ENCODE peak calls at places on chromosomes 5 and 9, in ten cellular contexts. One of them, this sample, is unnamed.

GRCh38 chr9:91659529-91660294 is 236.1 kb upstream of the NFIL3 start:
- DNase-seq in AG04449: no peak
- DNase-seq in fibroblast of the aortic adventitia: peak; percentile 34
- DNase-seq in A172: peak; percentile 14
- DNase-seq in stimulated activated CD8-positive, alpha-beta memory T cell treated with anti-CD3 and anti-CD28 coated beads, Interleukin-7, amount 100 ng/mL, for 24 hours: no peak
- DNase-seq in iris pigment epithelial cell: peak; percentile 43
- DNase-seq in left ventricle myocardium inferior: no peak
- DNase-seq in DMS79: no peak
- DNase-seq in GM20000: no peak
- DNase-seq in amygdala: no peak
- DNase-seq in this sample: peak; percentile 20

GRCh38 chr9:86600291-86600690 is 246.1 kb upstream of the TUT7 start:
- DNase-seq in AG04449: no peak
- DNase-seq in fibroblast of the aortic adventitia: peak; percentile 53
- DNase-seq in A172: peak; percentile 46
- DNase-seq in stimulated activated CD8-positive, alpha-beta memory T cell treated with anti-CD3 and anti-CD28 coated beads, Interleukin-7, amount 100 ng/mL, for 24 hours: no peak
- DNase-seq in iris pigment epithelial cell: peak; percentile 7
- DNase-seq in left ventricle myocardium inferior: no peak
- DNase-seq in DMS79: no peak
- DNase-seq in GM20000: no peak
- DNase-seq in amygdala: no peak
- DNase-seq in this sample: no peak

GRCh38 chr9:132410642-132411041 is 631 bp downstream of the CFAP77 start:
- DNase-seq in AG04449: no peak
- DNase-seq in fibroblast of the aortic adventitia: no peak
- DNase-seq in A172: no peak
- DNase-seq in stimulated activated CD8-positive, alpha-beta memory T cell treated with anti-CD3 and anti-CD28 coated beads, Interleukin-7, amount 100 ng/mL, for 24 hours: no peak
- DNase-seq in iris pigment epithelial cell: no peak
- DNase-seq in left ventricle myocardium inferior: no peak
- DNase-seq in DMS79: no peak
- DNase-seq in GM20000: no peak
- DNase-seq in amygdala: no peak
- DNase-seq in this sample: no peak

GRCh38 chr9:78038620-78039300 is 7.1 kb upstream of the GNAQ start:
- DNase-seq in AG04449: no peak
- DNase-seq in fibroblast of the aortic adventitia: no peak
- DNase-seq in A172: no peak
- DNase-seq in stimulated activated CD8-positive, alpha-beta memory T cell treated with anti-CD3 and anti-CD28 coated beads, Interleukin-7, amount 100 ng/mL, for 24 hours: no peak
- DNase-seq in iris pigment epithelial cell: peak; percentile 49
- DNase-seq in left ventricle myocardium inferior: no peak
- DNase-seq in DMS79: no peak
- DNase-seq in GM20000: no peak
- DNase-seq in amygdala: no peak
- DNase-seq in this sample: no peak

GRCh38 chr9:128093016-128093415 is 25.0 kb downstream of the SLC25A25 start:
- DNase-seq in AG04449: no peak
- DNase-seq in fibroblast of the aortic adventitia: no peak
- DNase-seq in A172: no peak
- DNase-seq in stimulated activated CD8-positive, alpha-beta memory T cell treated with anti-CD3 and anti-CD28 coated beads, Interleukin-7, amount 100 ng/mL, for 24 hours: no peak
- DNase-seq in iris pigment epithelial cell: no peak
- DNase-seq in left ventricle myocardium inferior: no peak
- DNase-seq in DMS79: no peak
- DNase-seq in GM20000: no peak
- DNase-seq in amygdala: no peak
- DNase-seq in this sample: no peak

GRCh38 chr9:136791466-136792276 is 527 bp downstream of the TMEM141 start:
- DNase-seq in AG04449: no peak
- DNase-seq in fibroblast of the aortic adventitia: no peak
- DNase-seq in A172: peak; percentile 45
- DNase-seq in stimulated activated CD8-positive, alpha-beta memory T cell treated with anti-CD3 and anti-CD28 coated beads, Interleukin-7, amount 100 ng/mL, for 24 hours: no peak
- DNase-seq in iris pigment epithelial cell: no peak
- DNase-seq in left ventricle myocardium inferior: peak; percentile 40
- DNase-seq in DMS79: peak; percentile 29
- DNase-seq in GM20000: no peak
- DNase-seq in amygdala: no peak
- DNase-seq in this sample: no peak

GRCh38 chr5:113040672-113041071 is 64.1 kb downstream of the DCP2 start:
- DNase-seq in AG04449: no peak
- DNase-seq in fibroblast of the aortic adventitia: no peak
- DNase-seq in A172: no peak
- DNase-seq in stimulated activated CD8-positive, alpha-beta memory T cell treated with anti-CD3 and anti-CD28 coated beads, Interleukin-7, amount 100 ng/mL, for 24 hours: no peak
- DNase-seq in iris pigment epithelial cell: no peak
- DNase-seq in left ventricle myocardium inferior: no peak
- DNase-seq in DMS79: no peak
- DNase-seq in GM20000: no peak
- DNase-seq in amygdala: no peak
- DNase-seq in this sample: no peak

GRCh38 chr5:170327168-170327567 is 29.6 kb upstream of the LCP2 start:
- DNase-seq in AG04449: no peak
- DNase-seq in fibroblast of the aortic adventitia: no peak
- DNase-seq in A172: no peak
- DNase-seq in stimulated activated CD8-positive, alpha-beta memory T cell treated with anti-CD3 and anti-CD28 coated beads, Interleukin-7, amount 100 ng/mL, for 24 hours: no peak
- DNase-seq in iris pigment epithelial cell: no peak
- DNase-seq in left ventricle myocardium inferior: no peak
- DNase-seq in DMS79: no peak
- DNase-seq in GM20000: peak; percentile 40
- DNase-seq in amygdala: no peak
- DNase-seq in this sample: no peak

GRCh38 chr5:128199104-128199503 is 115.5 kb downstream of the SLC12A2 start:
- DNase-seq in AG04449: no peak
- DNase-seq in fibroblast of the aortic adventitia: peak; percentile 39
- DNase-seq in A172: peak; percentile 93
- DNase-seq in stimulated activated CD8-positive, alpha-beta memory T cell treated with anti-CD3 and anti-CD28 coated beads, Interleukin-7, amount 100 ng/mL, for 24 hours: no peak
- DNase-seq in iris pigment epithelial cell: peak; percentile 83
- DNase-seq in left ventricle myocardium inferior: no peak
- DNase-seq in DMS79: no peak
- DNase-seq in GM20000: no peak
- DNase-seq in amygdala: no peak
- DNase-seq in this sample: no peak

GRCh38 chr5:151675225-151675955 is 11.3 kb downstream of the SPARC start:
- DNase-seq in AG04449: no peak
- DNase-seq in fibroblast of the aortic adventitia: peak; percentile 14
- DNase-seq in A172: peak; percentile 88
- DNase-seq in stimulated activated CD8-positive, alpha-beta memory T cell treated with anti-CD3 and anti-CD28 coated beads, Interleukin-7, amount 100 ng/mL, for 24 hours: no peak
- DNase-seq in iris pigment epithelial cell: peak; percentile 86
- DNase-seq in left ventricle myocardium inferior: no peak
- DNase-seq in DMS79: no peak
- DNase-seq in GM20000: peak; percentile 13
- DNase-seq in amygdala: no peak
- DNase-seq in this sample: no peak

GRCh38 chr9:4833781-4834560 is 41.2 kb downstream of the RCL1 start:
- DNase-seq in AG04449: no peak
- DNase-seq in fibroblast of the aortic adventitia: peak; percentile 49
- DNase-seq in A172: peak; percentile 46
- DNase-seq in stimulated activated CD8-positive, alpha-beta memory T cell treated with anti-CD3 and anti-CD28 coated beads, Interleukin-7, amount 100 ng/mL, for 24 hours: no peak
- DNase-seq in iris pigment epithelial cell: peak; percentile 85
- DNase-seq in left ventricle myocardium inferior: no peak
- DNase-seq in DMS79: no peak
- DNase-seq in GM20000: no peak
- DNase-seq in amygdala: no peak
- DNase-seq in this sample: no peak

GRCh38 chr9:118612201-118612600 is 757.0 kb downstream of the BRINP1 start:
- DNase-seq in AG04449: no peak
- DNase-seq in fibroblast of the aortic adventitia: no peak
- DNase-seq in A172: no peak
- DNase-seq in stimulated activated CD8-positive, alpha-beta memory T cell treated with anti-CD3 and anti-CD28 coated beads, Interleukin-7, amount 100 ng/mL, for 24 hours: no peak
- DNase-seq in iris pigment epithelial cell: no peak
- DNase-seq in left ventricle myocardium inferior: no peak
- DNase-seq in DMS79: no peak
- DNase-seq in GM20000: no peak
- DNase-seq in amygdala: no peak
- DNase-seq in this sample: no peak

GRCh38 chr5:32168460-32169033 is 5.6 kb downstream of the GOLPH3 start:
- DNase-seq in AG04449: no peak
- DNase-seq in fibroblast of the aortic adventitia: peak; percentile 83
- DNase-seq in A172: no peak
- DNase-seq in stimulated activated CD8-positive, alpha-beta memory T cell treated with anti-CD3 and anti-CD28 coated beads, Interleukin-7, amount 100 ng/mL, for 24 hours: no peak
- DNase-seq in iris pigment epithelial cell: no peak
- DNase-seq in left ventricle myocardium inferior: no peak
- DNase-seq in DMS79: no peak
- DNase-seq in GM20000: no peak
- DNase-seq in amygdala: no peak
- DNase-seq in this sample: no peak

GRCh38 chr5:107248065-107248695 is 422.6 kb downstream of the EFNA5 start:
- DNase-seq in AG04449: no peak
- DNase-seq in fibroblast of the aortic adventitia: peak; percentile 67
- DNase-seq in A172: peak; percentile 57
- DNase-seq in stimulated activated CD8-positive, alpha-beta memory T cell treated with anti-CD3 and anti-CD28 coated beads, Interleukin-7, amount 100 ng/mL, for 24 hours: peak; percentile 2
- DNase-seq in iris pigment epithelial cell: peak; percentile 53
- DNase-seq in left ventricle myocardium inferior: peak; percentile 21
- DNase-seq in DMS79: no peak
- DNase-seq in GM20000: peak; percentile 40
- DNase-seq in amygdala: no peak
- DNase-seq in this sample: no peak

GRCh38 chr5:65858316-65858715 is 68.1 kb upstream of the ERBIN start:
- DNase-seq in AG04449: no peak
- DNase-seq in fibroblast of the aortic adventitia: no peak
- DNase-seq in A172: peak; percentile 21
- DNase-seq in stimulated activated CD8-positive, alpha-beta memory T cell treated with anti-CD3 and anti-CD28 coated beads, Interleukin-7, amount 100 ng/mL, for 24 hours: no peak
- DNase-seq in iris pigment epithelial cell: peak; percentile 53
- DNase-seq in left ventricle myocardium inferior: no peak
- DNase-seq in DMS79: no peak
- DNase-seq in GM20000: no peak
- DNase-seq in amygdala: no peak
- DNase-seq in this sample: no peak

GRCh38 chr9:116959775-116960174 is 272.7 kb downstream of the TRIM32 start:
- DNase-seq in AG04449: no peak
- DNase-seq in fibroblast of the aortic adventitia: no peak
- DNase-seq in A172: no peak
- DNase-seq in stimulated activated CD8-positive, alpha-beta memory T cell treated with anti-CD3 and anti-CD28 coated beads, Interleukin-7, amount 100 ng/mL, for 24 hours: no peak
- DNase-seq in iris pigment epithelial cell: no peak
- DNase-seq in left ventricle myocardium inferior: no peak
- DNase-seq in DMS79: peak; percentile 25
- DNase-seq in GM20000: peak; percentile 49
- DNase-seq in amygdala: no peak
- DNase-seq in this sample: no peak

GRCh38 chr9:76333964-76334363 is 60.3 kb downstream of the RFK start:
- DNase-seq in AG04449: no peak
- DNase-seq in fibroblast of the aortic adventitia: no peak
- DNase-seq in A172: no peak
- DNase-seq in stimulated activated CD8-positive, alpha-beta memory T cell treated with anti-CD3 and anti-CD28 coated beads, Interleukin-7, amount 100 ng/mL, for 24 hours: no peak
- DNase-seq in iris pigment epithelial cell: no peak
- DNase-seq in left ventricle myocardium inferior: no peak
- DNase-seq in DMS79: no peak
- DNase-seq in GM20000: no peak
- DNase-seq in amygdala: no peak
- DNase-seq in this sample: no peak

GRCh38 chr5:81980160-81980559 is 8.3 kb downstream of the ATG10 start:
- DNase-seq in AG04449: no peak
- DNase-seq in fibroblast of the aortic adventitia: no peak
- DNase-seq in A172: no peak
- DNase-seq in stimulated activated CD8-positive, alpha-beta memory T cell treated with anti-CD3 and anti-CD28 coated beads, Interleukin-7, amount 100 ng/mL, for 24 hours: no peak
- DNase-seq in iris pigment epithelial cell: no peak
- DNase-seq in left ventricle myocardium inferior: no peak
- DNase-seq in DMS79: no peak
- DNase-seq in GM20000: no peak
- DNase-seq in amygdala: no peak
- DNase-seq in this sample: no peak

GRCh38 chr9:16132513-16132912 is 579.7 kb downstream of the CCDC171 start:
- DNase-seq in AG04449: no peak
- DNase-seq in fibroblast of the aortic adventitia: peak; percentile 67
- DNase-seq in A172: no peak
- DNase-seq in stimulated activated CD8-positive, alpha-beta memory T cell treated with anti-CD3 and anti-CD28 coated beads, Interleukin-7, amount 100 ng/mL, for 24 hours: no peak
- DNase-seq in iris pigment epithelial cell: peak; percentile 76
- DNase-seq in left ventricle myocardium inferior: no peak
- DNase-seq in DMS79: no peak
- DNase-seq in GM20000: no peak
- DNase-seq in amygdala: no peak
- DNase-seq in this sample: no peak

GRCh38 chr5:146883496-146883895 is 4.9 kb upstream of the PPP2R2B start:
- DNase-seq in AG04449: no peak
- DNase-seq in fibroblast of the aortic adventitia: no peak
- DNase-seq in A172: no peak
- DNase-seq in stimulated activated CD8-positive, alpha-beta memory T cell treated with anti-CD3 and anti-CD28 coated beads, Interleukin-7, amount 100 ng/mL, for 24 hours: no peak
- DNase-seq in iris pigment epithelial cell: no peak
- DNase-seq in left ventricle myocardium inferior: no peak
- DNase-seq in DMS79: peak; percentile 63
- DNase-seq in GM20000: no peak
- DNase-seq in amygdala: no peak
- DNase-seq in this sample: no peak

GRCh38 chr9:20276762-20277161 is 345.5 kb downstream of the MLLT3 start:
- DNase-seq in AG04449: no peak
- DNase-seq in fibroblast of the aortic adventitia: no peak
- DNase-seq in A172: no peak
- DNase-seq in stimulated activated CD8-positive, alpha-beta memory T cell treated with anti-CD3 and anti-CD28 coated beads, Interleukin-7, amount 100 ng/mL, for 24 hours: no peak
- DNase-seq in iris pigment epithelial cell: no peak
- DNase-seq in left ventricle myocardium inferior: no peak
- DNase-seq in DMS79: no peak
- DNase-seq in GM20000: no peak
- DNase-seq in amygdala: no peak
- DNase-seq in this sample: no peak

GRCh38 chr5:14110680-14111079 is 32.5 kb upstream of the TRIO start:
- DNase-seq in AG04449: peak; percentile 87
- DNase-seq in fibroblast of the aortic adventitia: peak; percentile 95
- DNase-seq in A172: peak; percentile 54
- DNase-seq in stimulated activated CD8-positive, alpha-beta memory T cell treated with anti-CD3 and anti-CD28 coated beads, Interleukin-7, amount 100 ng/mL, for 24 hours: no peak
- DNase-seq in iris pigment epithelial cell: peak; percentile 81
- DNase-seq in left ventricle myocardium inferior: no peak
- DNase-seq in DMS79: no peak
- DNase-seq in GM20000: no peak
- DNase-seq in amygdala: no peak
- DNase-seq in this sample: peak; percentile 70

GRCh38 chr5:90191352-90192045 is 218.1 kb downstream of the CETN3 start:
- DNase-seq in AG04449: no peak
- DNase-seq in fibroblast of the aortic adventitia: no peak
- DNase-seq in A172: no peak
- DNase-seq in stimulated activated CD8-positive, alpha-beta memory T cell treated with anti-CD3 and anti-CD28 coated beads, Interleukin-7, amount 100 ng/mL, for 24 hours: no peak
- DNase-seq in iris pigment epithelial cell: no peak
- DNase-seq in left ventricle myocardium inferior: no peak
- DNase-seq in DMS79: no peak
- DNase-seq in GM20000: no peak
- DNase-seq in amygdala: no peak
- DNase-seq in this sample: no peak

GRCh38 chr5:142095651-142096330 is 12.8 kb upstream of the NDFIP1 start:
- DNase-seq in AG04449: no peak
- DNase-seq in fibroblast of the aortic adventitia: no peak
- DNase-seq in A172: peak; percentile 26
- DNase-seq in stimulated activated CD8-positive, alpha-beta memory T cell treated with anti-CD3 and anti-CD28 coated beads, Interleukin-7, amount 100 ng/mL, for 24 hours: peak; percentile 61
- DNase-seq in iris pigment epithelial cell: no peak
- DNase-seq in left ventricle myocardium inferior: no peak
- DNase-seq in DMS79: no peak
- DNase-seq in GM20000: no peak
- DNase-seq in amygdala: no peak
- DNase-seq in this sample: no peak

GRCh38 chr9:126403451-126403850 is 76.8 kb downstream of the MVB12B start:
- DNase-seq in AG04449: no peak
- DNase-seq in fibroblast of the aortic adventitia: no peak
- DNase-seq in A172: no peak
- DNase-seq in stimulated activated CD8-positive, alpha-beta memory T cell treated with anti-CD3 and anti-CD28 coated beads, Interleukin-7, amount 100 ng/mL, for 24 hours: no peak
- DNase-seq in iris pigment epithelial cell: no peak
- DNase-seq in left ventricle myocardium inferior: no peak
- DNase-seq in DMS79: no peak
- DNase-seq in GM20000: no peak
- DNase-seq in amygdala: no peak
- DNase-seq in this sample: no peak

GRCh38 chr9:99059074-99059894 is 45.6 kb upstream of the TGFBR1 start:
- DNase-seq in AG04449: no peak
- DNase-seq in fibroblast of the aortic adventitia: no peak
- DNase-seq in A172: peak; percentile 68
- DNase-seq in stimulated activated CD8-positive, alpha-beta memory T cell treated with anti-CD3 and anti-CD28 coated beads, Interleukin-7, amount 100 ng/mL, for 24 hours: no peak
- DNase-seq in iris pigment epithelial cell: no peak
- DNase-seq in left ventricle myocardium inferior: peak; percentile 42
- DNase-seq in DMS79: no peak
- DNase-seq in GM20000: peak; percentile 62
- DNase-seq in amygdala: no peak
- DNase-seq in this sample: no peak

GRCh38 chr5:172569862-172570558 is 71.1 kb upstream of the NEURL1B start:
- DNase-seq in AG04449: no peak
- DNase-seq in fibroblast of the aortic adventitia: no peak
- DNase-seq in A172: no peak
- DNase-seq in stimulated activated CD8-positive, alpha-beta memory T cell treated with anti-CD3 and anti-CD28 coated beads, Interleukin-7, amount 100 ng/mL, for 24 hours: no peak
- DNase-seq in iris pigment epithelial cell: no peak
- DNase-seq in left ventricle myocardium inferior: no peak
- DNase-seq in DMS79: peak; percentile 7
- DNase-seq in GM20000: no peak
- DNase-seq in amygdala: no peak
- DNase-seq in this sample: no peak

GRCh38 chr5:7597058-7597457 is 201.1 kb downstream of the ADCY2 start:
- DNase-seq in AG04449: no peak
- DNase-seq in fibroblast of the aortic adventitia: no peak
- DNase-seq in A172: peak; percentile 19
- DNase-seq in stimulated activated CD8-positive, alpha-beta memory T cell treated with anti-CD3 and anti-CD28 coated beads, Interleukin-7, amount 100 ng/mL, for 24 hours: no peak
- DNase-seq in iris pigment epithelial cell: no peak
- DNase-seq in left ventricle myocardium inferior: no peak
- DNase-seq in DMS79: no peak
- DNase-seq in GM20000: no peak
- DNase-seq in amygdala: no peak
- DNase-seq in this sample: no peak